ENCODE peak calls at places on chromosomes 4 and X, in eight cellular contexts. A is endothelial cell, Q is pancreas, P is GM12865, R is neural progenitor cell, T is D341Med, W is A549, K is activated gamma-delta T cell treated with Interleukin-2 at 50 U/mL for 16 hours. U is an unnamed sample.

GRCh38 chr4:15341022-15341732 is 86.7 kb upstream of the C1QTNF7 start:
- DNase-seq in A (no peak), Q (no peak), P (no peak), R (no peak), T (no peak), W (no peak), K (no peak), U (no peak)

GRCh38 chr4:76809594-76810305 is 88.2 kb downstream of the SOWAHB start:
- DNase-seq in A (no peak), Q (no peak), P (no peak), R (no peak), T (no peak), W (peak), K (no peak), U (no peak)

GRCh38 chr4:169070071-169070894 is 60.2 kb upstream of the CBR4 start:
- DNase-seq in A (no peak), Q (no peak), P (no peak), R (peak), T (peak), W (peak), K (no peak), U (no peak)

GRCh38 chrX:130144509-130144908 is 21.1 kb downstream of the AIFM1 start:
- DNase-seq in A (no peak), Q (no peak), P (no peak), R (no peak), T (no peak), W (no peak), K (no peak), U (no peak)

GRCh38 chr4:73729534-73730165 is 10.7 kb upstream of the CXCL8 start:
- DNase-seq in A (peak), Q (peak), P (peak), R (peak), T (peak), W (peak), K (no peak), U (peak)

GRCh38 chr4:121951570-121952110 is at the start of gene TRPC3:
- DNase-seq in A (peak), Q (no peak), P (peak), R (peak), T (peak), W (no peak), K (no peak), U (no peak)

GRCh38 chr4:53592686-53593641 is 1.7 kb upstream of the LNX1 start:
- DNase-seq in A (peak), Q (peak), P (no peak), R (peak), T (no peak), W (peak), K (no peak), U (no peak)

GRCh38 chrX:16023790-16024734 is 99.3 kb upstream of the GRPR start:
- DNase-seq in A (no peak), Q (no peak), P (peak), R (peak), T (no peak), W (peak), K (no peak), U (no peak)

GRCh38 chr4:5971077-5971447 is 47.2 kb downstream of the C4orf50 start:
- DNase-seq in A (no peak), Q (no peak), P (no peak), R (peak), T (no peak), W (no peak), K (no peak), U (no peak)

GRCh38 chrX:28312965-28313364 is 274.3 kb upstream of the IL1RAPL1 start:
- DNase-seq in A (no peak), Q (no peak), P (no peak), R (no peak), T (no peak), W (no peak), K (no peak), U (no peak)

GRCh38 chrX:13667940-13668339 is 15.0 kb downstream of the TCEANC start:
- DNase-seq in A (no peak), Q (no peak), P (no peak), R (no peak), T (no peak), W (no peak), K (no peak), U (no peak)

GRCh38 chrX:45699158-45699557 is 498.5 kb upstream of the DIPK2B start:
- DNase-seq in A (no peak), Q (no peak), P (no peak), R (no peak), T (no peak), W (no peak), K (no peak), U (no peak)

GRCh38 chrX:103699243-103699642 is 11.5 kb upstream of the TMEM31 start:
- DNase-seq in A (no peak), Q (no peak), P (no peak), R (no peak), T (no peak), W (no peak), K (no peak), U (no peak)

GRCh38 chr4:143140696-143141095 is 44.0 kb upstream of the USP38 start:
- DNase-seq in A (no peak), Q (no peak), P (no peak), R (peak), T (no peak), W (no peak), K (no peak), U (no peak)

U was measured in KG1.